ENCODE peak calls at places on chromosome 5, in four cellular contexts. J is transverse colon, F is HCT116, C is A549. R is an unnamed sample.

GRCh38 chr5:123512631-123513461 is 869 bp downstream of the CSNK1G3 start:
- DNase-seq in F (no peak), C (peak; percentile 36), J (peak; percentile 43), R (peak; percentile 3)

GRCh38 chr5:16995372-16995771 is 59.3 kb upstream of the MYO10 start:
- DNase-seq in C (no peak), F (no peak), J (no peak), R (no peak)

GRCh38 chr5:133050500-133050899 is 1.3 kb upstream of the HSPA4 start:
- DNase-seq in F (no peak), C (no peak), J (no peak), R (no peak)

GRCh38 chr5:142685418-142686209 is at the start of gene FGF1:
- DNase-seq in C (no peak), F (no peak), J (no peak), R (no peak)

GRCh38 chr5:127801751-127802476 is 98.7 kb downstream of the CCDC192 start:
- DNase-seq in C (no peak), F (no peak), J (no peak), R (peak; percentile 26)

GRCh38 chr5:76165961-76166360 is 82.8 kb downstream of the SV2C start:
- DNase-seq in F (no peak), J (no peak), C (no peak), R (no peak)

GRCh38 chr5:177456591-177456964 is 10.0 kb downstream of the PRR7 start:
- DNase-seq in F (no peak), C (no peak), J (no peak), R (no peak)

GRCh38 chr5:354581-355378 is 33.3 kb downstream of the AHRR start:
- DNase-seq in C (no peak), F (no peak), J (no peak), R (no peak)

GRCh38 chr5:134458234-134458633 is 46.6 kb upstream of the CDKN2AIPNL start:
- DNase-seq in F (no peak), C (no peak), J (no peak), R (no peak)

GRCh38 chr5:110441035-110441434 is 285.4 kb downstream of the TMEM232 start:
- DNase-seq in F (peak; percentile 31), J (no peak), C (no peak), R (peak; percentile 27)

GRCh38 chr5:6729400-6730310 is 16.4 kb downstream of the TENT4A start:
- DNase-seq in F (no peak), C (no peak), J (peak; percentile 63), R (no peak)

GRCh38 chr5:145846087-145846486 is 10.9 kb upstream of the PRELID2 start:
- DNase-seq in C (no peak), F (no peak), J (no peak), R (no peak)

GRCh38 chr5:177416334-177416733 is 7.0 kb upstream of the F12 start:
- DNase-seq in C (no peak), F (no peak), J (peak; percentile 61), R (no peak)

GRCh38 chr5:69189162-69190086 is at the start of gene CENPH:
- DNase-seq in C (peak; percentile 94), J (peak; percentile 93), F (peak; percentile 81), R (peak; percentile 63)

GRCh38 chr5:170164921-170165320 is 59.2 kb downstream of the FOXI1 start:
- DNase-seq in F (no peak), C (no peak), J (no peak), R (no peak)

GRCh38 chr5:56259002-56259511 is 25.9 kb upstream of the ANKRD55 start:
- DNase-seq in C (no peak), J (no peak), F (no peak), R (no peak)

GRCh38 chr5:36570268-36570667 is 36.1 kb upstream of the SLC1A3 start:
- DNase-seq in J (no peak), F (no peak), C (no peak), R (no peak)

GRCh38 chr5:164000819-164001218 is 495.4 kb downstream of the MAT2B start:
- DNase-seq in F (no peak), C (no peak), J (no peak), R (no peak)

GRCh38 chr5:92887254-92887653 is 693.8 kb downstream of the NR2F1-AS1 start:
- DNase-seq in F (no peak), J (no peak), C (no peak), R (no peak)

GRCh38 chr5:97550164-97550563 is 367.1 kb upstream of the RIOK2 start:
- DNase-seq in C (no peak), J (no peak), F (no peak), R (no peak)

GRCh38 chr5:107916731-107917725 is 246.3 kb upstream of the EFNA5 start:
- DNase-seq in F (no peak), J (no peak), C (no peak), R (peak; percentile 79)

GRCh38 chr5:40734986-40735385 is 20.8 kb downstream of the TTC33 start:
- DNase-seq in J (no peak), C (no peak), F (no peak), R (no peak)

GRCh38 chr5:134957920-134958608 is 9.6 kb upstream of the CATSPER3 start:
- DNase-seq in C (no peak), J (no peak), F (no peak), R (no peak)

GRCh38 chr5:39399135-39400036 is 25.4 kb downstream of the DAB2 start:
- DNase-seq in F (peak; percentile 32), J (no peak), C (peak; percentile 62), R (no peak)

GRCh38 chr5:128405159-128405558 is 132.9 kb downstream of the FBN2 start:
- DNase-seq in F (no peak), C (no peak), J (no peak), R (no peak)

GRCh38 chr5:101977729-101978345 is 318.2 kb downstream of the SLCO4C1 start:
- DNase-seq in F (peak; percentile 54), C (peak; percentile 23), J (no peak), R (peak; percentile 41)

GRCh38 chr5:7926296-7926695 is 57.3 kb downstream of the MTRR start:
- DNase-seq in C (no peak), F (no peak), J (no peak), R (no peak)

GRCh38 chr5:135246923-135247795 is 151.9 kb downstream of the MACROH2A1 start:
- DNase-seq in C (peak; percentile 86), J (no peak), F (peak; percentile 79), R (no peak)

GRCh38 chr5:95838001-95838520 is 15.5 kb upstream of the GLRX start:
- DNase-seq in J (no peak), C (no peak), F (no peak), R (no peak)

GRCh38 chr5:95848701-95849100 is 26.2 kb upstream of the GLRX start:
- DNase-seq in C (no peak), F (no peak), J (no peak), R (no peak)

GRCh38 chr5:58235279-58235678 is 224.6 kb downstream of the PLK2 start:
- DNase-seq in C (peak; percentile 27), J (no peak), F (no peak), R (peak; percentile 36)

GRCh38 chr5:67799732-67800234 is 415.8 kb upstream of the PIK3R1 start:
- DNase-seq in J (no peak), C (no peak), F (no peak), R (no peak)

GRCh38 chr5:133959643-133960042 is 8.8 kb downstream of the C5orf15 start:
- DNase-seq in J (no peak), F (no peak), C (no peak), R (no peak)

GRCh38 chr5:95537501-95537900 is 17.3 kb downstream of the SKIC3 start:
- DNase-seq in F (no peak), J (no peak), C (no peak), R (no peak)

GRCh38 chr5:135715267-135716050 is 119.0 kb upstream of the SLC25A48 start:
- DNase-seq in F (no peak), C (no peak), J (no peak), R (no peak)

GRCh38 chr5:154092356-154092755 is 53.6 kb downstream of the MFAP3 start:
- DNase-seq in J (no peak), C (no peak), F (no peak), R (peak; percentile 85)
- TF ChIP-seq CTCF in J (no peak), C (no peak), F (no peak), R (peak; percentile 12)

GRCh38 chr5:35171991-35172390 is 58.3 kb downstream of the PRLR start:
- DNase-seq in C (no peak), J (no peak), F (no peak), R (no peak)
- H3K4me3 ChIP-seq in C (no peak overlapping the region), J (no peak overlapping the region), F (no peak overlapping the region), R (no peak overlapping the region)

DNA sequence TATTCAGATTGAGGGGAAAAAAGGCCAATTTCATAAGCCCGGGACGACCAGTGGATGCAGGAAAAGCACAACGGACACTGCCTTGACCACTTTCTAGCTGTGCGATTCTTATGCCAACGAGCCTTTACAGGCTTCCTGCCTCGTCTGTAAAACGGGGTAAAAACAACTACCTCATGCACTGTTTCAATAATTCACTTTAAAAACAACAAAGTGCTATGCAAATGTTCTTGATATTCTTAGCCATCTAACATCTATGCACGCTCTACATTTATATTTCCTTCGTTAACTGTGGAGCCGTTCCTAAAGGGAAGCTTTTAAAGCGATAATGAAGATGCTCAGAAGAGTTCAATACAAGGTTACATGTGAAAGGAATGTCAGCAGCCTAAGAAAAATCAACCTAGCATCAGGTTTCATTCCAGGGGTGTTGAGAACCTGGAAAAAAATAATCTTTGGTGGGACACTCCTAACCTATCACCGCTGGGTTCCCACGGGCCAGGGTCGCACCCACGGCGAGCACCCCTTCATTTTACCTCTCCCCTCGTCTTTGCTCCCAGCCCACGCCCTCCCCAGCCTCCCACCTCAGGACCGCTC is 995 bp downstream of the ARSB start:
- DNase-seq in F (no peak), J (no peak), C (no peak), R (no peak)
- TF ChIP-seq CTCF in F (no peak), J (peak; percentile 56), C (no peak), R (no peak)

DNA sequence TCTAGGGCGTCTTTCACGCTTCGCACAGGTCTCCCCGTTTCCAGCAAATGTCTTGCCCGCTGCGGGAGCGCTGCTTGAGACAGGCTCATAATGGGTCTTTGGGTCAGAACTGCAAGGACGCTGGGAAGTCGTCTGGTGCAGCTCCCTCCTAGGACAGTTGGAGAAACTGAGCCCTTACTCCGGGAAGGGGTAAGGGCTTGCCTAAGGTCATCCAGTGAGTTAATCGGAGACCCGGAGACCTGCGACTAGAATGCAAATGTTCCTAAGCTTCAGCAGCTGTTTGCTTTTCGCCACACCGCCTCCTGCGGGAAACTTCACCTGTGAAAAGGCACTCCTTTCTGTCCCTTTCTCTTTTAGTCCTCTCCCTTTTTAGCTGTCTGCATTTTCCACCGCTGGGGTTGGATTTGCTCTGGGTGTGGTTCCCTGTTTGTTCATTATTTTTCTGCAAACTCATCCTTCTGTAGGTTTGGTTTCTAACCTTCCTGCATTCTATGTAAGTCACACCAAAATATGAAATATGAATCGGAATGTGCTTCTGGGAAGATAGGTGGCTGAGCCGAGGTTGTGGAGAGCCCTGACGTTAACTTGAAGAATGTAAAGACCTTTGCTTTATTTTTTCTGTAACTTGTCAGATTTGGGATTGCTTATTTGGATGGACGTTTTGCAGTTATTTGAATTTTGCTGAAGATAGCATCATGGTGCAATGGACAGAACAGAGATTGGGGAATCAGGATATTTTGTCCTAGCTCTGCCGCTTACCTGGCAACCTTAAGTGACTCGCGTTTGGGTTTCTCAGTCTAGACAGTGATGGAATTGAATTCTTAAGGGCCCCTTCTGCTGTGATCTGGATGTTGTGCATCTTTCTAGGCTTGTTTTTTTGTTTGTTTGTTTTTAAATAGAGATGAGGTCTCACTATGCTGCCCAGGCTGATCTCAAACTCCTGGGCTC is 909 bp downstream of the SLC36A1 start:
- DNase-seq in C (no peak), F (no peak), J (peak; percentile 47), R (no peak)
- H3K4me3 ChIP-seq in C (peak overlapping the region; percentile 75), F (peak overlapping the region; percentile 73), J (peak overlapping the region; percentile 59), R (peak overlapping the region; percentile 72)

R was measured in LNCaP clone FGC.